ENCODE peak calls at places on chromosomes 13 and 19, in six cellular contexts. E is SW480, A is 8988T, J is NCI-H1417, O is hepatocyte, Z is GM18507. K is an unnamed sample.

GRCh38 chr19:46932346-46932745 is 71.5 kb downstream of the ARHGAP35 start:
- DNase-seq in O (no peak), E (no peak), Z (no peak), J (no peak), A (peak), K (no peak)

GRCh38 chr13:99374994-99375805 is 68.0 kb upstream of the GPR183 start:
- DNase-seq in Z (no peak), A (no peak), O (no peak), J (no peak), E (no peak), K (no peak)

GRCh38 chr19:13366529-13367143 is 139.6 kb downstream of the CACNA1A start:
- DNase-seq in A (no peak), E (peak), O (no peak), J (peak), Z (peak), K (peak)

GRCh38 chr19:57338798-57339378 is 12.2 kb upstream of the ZNF304 start:
- DNase-seq in E (no peak), O (no peak), Z (no peak), J (no peak), A (no peak), K (no peak)

GRCh38 chr19:10420444-10421239 is at the start of gene PDE4A:
- DNase-seq in A (peak), J (peak), Z (no peak), E (peak), O (peak), K (no peak)

GRCh38 chr13:44088911-44089851 is 209.5 kb downstream of the LACC1 start:
- DNase-seq in J (no peak), A (no peak), O (no peak), Z (no peak), E (no peak), K (no peak)

GRCh38 chr19:32223595-32224370 is 121.6 kb upstream of the ZNF507 start:
- DNase-seq in O (no peak), J (no peak), E (peak), Z (no peak), A (no peak), K (no peak)

GRCh38 chr19:45564131-45564780 is 20.3 kb downstream of the OPA3 start:
- DNase-seq in J (no peak), E (no peak), Z (no peak), A (no peak), O (no peak), K (no peak)

GRCh38 chr19:30159636-30160035 is 212.5 kb upstream of the ZNF536 start:
- DNase-seq in E (no peak), O (no peak), J (no peak), A (no peak), Z (no peak), K (no peak)

GRCh38 chr19:44943801-44944249 is 1.8 kb downstream of the APOC4 start:
- DNase-seq in A (no peak), O (no peak), E (no peak), J (no peak), Z (peak), K (no peak)

GRCh38 chr13:113648218-113648615 is 9.8 kb downstream of the ATP4B start:
- DNase-seq in O (no peak), Z (no peak), J (peak), E (no peak), A (no peak), K (no peak)

GRCh38 chr19:38831142-38831605 is 420 bp downstream of the ECH1 start:
- DNase-seq in E (peak), J (peak), O (peak), Z (no peak), A (peak), K (peak)

GRCh38 chr13:25885418-25885817 is 166.4 kb downstream of the SHISA2 start:
- DNase-seq in J (no peak), A (no peak), Z (no peak), E (no peak), O (no peak), K (no peak)

GRCh38 chr19:40266912-40267600 is 18.1 kb downstream of the AKT2 start:
- DNase-seq in O (no peak), J (no peak), E (no peak), Z (no peak), A (no peak), K (no peak)

GRCh38 chr13:43014162-43014561 is 9.2 kb upstream of the DNAJC15 start:
- DNase-seq in A (no peak), Z (no peak), J (no peak), E (no peak), O (no peak), K (no peak)

GRCh38 chr13:39776439-39776838 is 121.0 kb downstream of the COG6 start:
- DNase-seq in A (no peak), Z (no peak), J (no peak), O (no peak), E (peak), K (no peak)

GRCh38 chr19:55809381-55810058 is 22.3 kb downstream of the NLRP11 start:
- DNase-seq in E (peak), A (peak), Z (peak), O (peak), J (peak), K (no peak)

GRCh38 chr13:93248627-93249047 is 22.0 kb downstream of the GPC6 start:
- DNase-seq in Z (no peak), O (peak), J (peak), E (no peak), A (no peak), K (peak)

GRCh38 chr13:97629601-97630272 is 195.8 kb downstream of the RAP2A start:
- DNase-seq in Z (no peak), A (no peak), J (peak), O (no peak), E (no peak), K (no peak)

GRCh38 chr13:105050696-105051095 is 1484.8 kb downstream of the EFNB2 start:
- DNase-seq in O (no peak), E (no peak), Z (no peak), J (no peak), A (no peak), K (no peak)

GRCh38 chr19:40279120-40279551 is 6.0 kb downstream of the AKT2 start:
- DNase-seq in Z (no peak), E (no peak), A (no peak), J (no peak), O (peak), K (no peak)

GRCh38 chr13:113534236-113534860 is 43.8 kb upstream of the DCUN1D2 start:
- DNase-seq in Z (no peak), A (no peak), J (no peak), O (no peak), E (no peak), K (no peak)

GRCh38 chr13:93145199-93145598 is 81.4 kb upstream of the GPC6 start:
- DNase-seq in J (no peak), E (no peak), Z (no peak), O (no peak), A (no peak), K (no peak)

GRCh38 chr19:2574971-2575630 is 99.2 kb downstream of the GADD45B start:
- DNase-seq in O (no peak), J (no peak), Z (no peak), E (no peak), A (no peak), K (no peak)

GRCh38 chr19:3687774-3688706 is 12.2 kb downstream of the PIP5K1C start:
- DNase-seq in Z (no peak), E (peak), J (peak), O (peak), A (no peak), K (no peak)

GRCh38 chr13:44719857-44720671 is 143.9 kb upstream of the TSC22D1 start:
- DNase-seq in O (no peak), J (no peak), Z (no peak), E (no peak), A (no peak), K (no peak)

GRCh38 chr19:31054430-31054829 is 294.8 kb downstream of the TSHZ3 start:
- DNase-seq in A (no peak), Z (no peak), O (peak), E (peak), J (no peak), K (no peak)

GRCh38 chr19:43662487-43662886 is 7.5 kb downstream of the PLAUR start:
- DNase-seq in J (no peak), O (no peak), Z (no peak), A (no peak), E (no peak), K (no peak)

GRCh38 chr13:112877066-112877465 is 91.9 kb upstream of the MCF2L start:
- DNase-seq in E (no peak), A (no peak), Z (no peak), O (no peak), J (no peak), K (no peak)

GRCh38 chr13:112962911-112963625 is 5.9 kb upstream of the MCF2L start:
- DNase-seq in J (no peak), O (no peak), Z (no peak), A (no peak), E (no peak), K (no peak)

GRCh38 chr13:26973946-26974345 is 197.7 kb downstream of the USP12 start:
- DNase-seq in O (no peak), A (no peak), E (no peak), Z (no peak), J (no peak), K (no peak)

GRCh38 chr19:34432797-34433196 is 4.6 kb downstream of the UBA2 start:
- DNase-seq in J (no peak), O (no peak), A (no peak), E (no peak), Z (no peak), K (no peak)

GRCh38 chr19:28960986-28961705 is 251.8 kb downstream of the UQCRFS1 start:
- DNase-seq in O (no peak), A (no peak), J (no peak), E (no peak), Z (no peak), K (no peak)

GRCh38 chr19:17681505-17682125 is 6.5 kb downstream of the UNC13A start:
- DNase-seq in A (no peak), J (no peak), Z (no peak), O (peak), E (no peak), K (peak)

GRCh38 chr13:94657167-94657566 is 55.2 kb downstream of the SOX21 start:
- DNase-seq in Z (no peak), J (no peak), O (no peak), E (no peak), A (no peak), K (no peak)

GRCh38 chr13:106424805-106425204 is 110.7 kb downstream of the EFNB2 start:
- DNase-seq in O (no peak), A (no peak), Z (no peak), E (no peak), J (no peak), K (no peak)

GRCh38 chr19:35166100-35167063 is 11.8 kb downstream of the FXYD5 start:
- DNase-seq in A (no peak), E (no peak), O (no peak), J (no peak), Z (no peak), K (no peak)